ENCODE peak calls at places on chromosomes 16 and 17, in four cellular contexts. C is activated CD4-positive, alpha-beta T cell treated with anti-CD3 and anti-CD28 coated beads for 1 hour; A is HEK293T; T is AML-193. Q is an unnamed sample.

GRCh38 chr17:27315322-27315721 is 21.4 kb downstream of the WSB1 start:
- DNase-seq in C (no peak), A (peak), T (no peak), Q (peak)

GRCh38 chr17:77427471-77427991 is 286.8 kb downstream of the SEC14L1 start:
- DNase-seq in C (no peak), A (no peak), T (no peak), Q (no peak)

GRCh38 chr17:48123111-48123510 is 15.5 kb downstream of the SNX11 start:
- DNase-seq in C (no peak), A (no peak), T (no peak), Q (no peak)

GRCh38 chr16:51697454-51697853 is 546.4 kb upstream of the SALL1 start:
- DNase-seq in C (no peak), A (no peak), T (no peak), Q (no peak)

GRCh38 chr16:3735541-3735940 is 18.2 kb upstream of the TRAP1 start:
- DNase-seq in C (no peak), A (no peak), T (no peak), Q (no peak)

GRCh38 chr17:28545787-28546415 is 6.5 kb downstream of the UNC119 start:
- DNase-seq in C (no peak), A (no peak), T (no peak), Q (no peak)

GRCh38 chr16:69035375-69035774 is 70.1 kb upstream of the HAS3 start:
- DNase-seq in C (no peak), A (no peak), T (no peak), Q (no peak)

GRCh38 chr17:29583324-29584248 is 5.9 kb downstream of the GIT1 start:
- DNase-seq in C (no peak), A (no peak), T (no peak), Q (no peak)

GRCh38 chr17:70563301-70563820 is 394.0 kb downstream of the KCNJ2 start:
- DNase-seq in C (no peak), A (no peak), T (no peak), Q (no peak)

GRCh38 chr16:85275533-85276249 is 163.4 kb upstream of the CIBAR2 start:
- DNase-seq in C (peak), A (peak), T (peak), Q (no peak)

GRCh38 chr17:34068506-34069035 is 186.5 kb upstream of the CCL2 start:
- DNase-seq in C (no peak), A (no peak), T (no peak), Q (peak)

GRCh38 chr17:41919840-41920579 is 1.3 kb upstream of the ACLY start:
- DNase-seq in C (no peak), A (no peak), T (peak), Q (no peak)

GRCh38 chr17:17402558-17402957 is 74.2 kb upstream of the MED9 start:
- DNase-seq in C (no peak), A (no peak), T (no peak), Q (no peak)

GRCh38 chr17:39926588-39927100 is 757 bp downstream of the ORMDL3 start:
- DNase-seq in C (peak), A (peak), T (peak), Q (no peak)

GRCh38 chr17:55735784-55736405 is 13.2 kb upstream of the TMEM100 start:
- DNase-seq in C (no peak), A (peak), T (peak), Q (no peak)

GRCh38 chr17:20151174-20151573 is 142.0 kb downstream of the SPECC1 start:
- DNase-seq in C (no peak), A (no peak), T (no peak), Q (peak)

GRCh38 chr17:82331345-82331939 is 2.1 kb downstream of the SECTM1 start:
- DNase-seq in C (no peak), A (no peak), T (no peak), Q (no peak)

GRCh38 chr17:45370949-45371413 is 54.2 kb upstream of the MAP3K14 start:
- DNase-seq in C (no peak), A (no peak), T (peak), Q (peak)

GRCh38 chr17:80125656-80126448 is 21.1 kb downstream of the EIF4A3 start:
- DNase-seq in C (no peak), A (no peak), T (no peak), Q (no peak)

GRCh38 chr16:86110134-86110533 is 211.2 kb downstream of the IRF8 start:
- DNase-seq in C (no peak), A (no peak), T (no peak), Q (no peak)

GRCh38 chr17:17890773-17891759 is 54.3 kb upstream of the SREBF1 start:
- DNase-seq in C (peak), A (peak), T (peak), Q (no peak)

GRCh38 chr17:5049314-5049819 is 14.1 kb upstream of the SLC52A1 start:
- DNase-seq in C (peak), A (no peak), T (no peak), Q (no peak)

GRCh38 chr17:7841622-7842379 is 7.8 kb downstream of the KDM6B start:
- DNase-seq in C (peak), A (peak), T (peak), Q (peak)

GRCh38 chr16:49632798-49633189 is 223.1 kb downstream of the ZNF423 start:
- DNase-seq in C (no peak), A (no peak), T (no peak), Q (no peak)

GRCh38 chr17:7807206-7807605 is 26.8 kb upstream of the KDM6B start:
- DNase-seq in C (no peak), A (no peak), T (no peak), Q (no peak)

GRCh38 chr17:44084131-44084538 is 13.6 kb downstream of the G6PC3 start:
- DNase-seq in C (no peak), A (peak), T (peak), Q (no peak)

GRCh38 chr16:11379420-11379819 is 34.2 kb downstream of the RMI2 start:
- DNase-seq in C (no peak), A (no peak), T (no peak), Q (no peak)

GRCh38 chr16:84367750-84368320 is 503 bp upstream of the ATP2C2 start:
- DNase-seq in C (no peak), A (no peak), T (no peak), Q (no peak)

GRCh38 chr17:73384926-73385325 is 73.1 kb upstream of the CDC42EP4 start:
- DNase-seq in C (no peak), A (no peak), T (no peak), Q (no peak)

GRCh38 chr17:21542991-21543390 is 149.3 kb upstream of the KCNJ18 start:
- DNase-seq in C (no peak), A (no peak), T (no peak), Q (no peak)

GRCh38 chr16:81417210-81417609 is 27.4 kb upstream of the CMIP start:
- DNase-seq in C (no peak), A (no peak), T (no peak), Q (no peak)

GRCh38 chr16:53504665-53505064 is 1.7 kb upstream of the AKTIP start:
- DNase-seq in C (no peak), A (no peak), T (no peak), Q (peak)

GRCh38 chr16:47057631-47057996 is 84.1 kb upstream of the DNAJA2 start:
- DNase-seq in C (no peak), A (no peak), T (no peak), Q (no peak)

Q was measured in esophagus muscularis mucosa.